ENCODE peak calls at places on chromosomes 5 and 9, in ten cellular contexts. F is sigmoid colon, T is GM12878, Q is stomach, H is HCT116, Z is transverse colon, N is breast epithelium, J is suprapubic skin, S is H1, D is upper lobe of left lung. P is an unnamed sample.

GRCh38 chr5:141883184-141883947 is 5.2 kb upstream of the PCDH1 start:
- DNase-seq in Z (no peak), N (no peak), J (no peak), F (peak), Q (no peak), D (no peak), S (peak), T (no peak), H (no peak), P (no peak)

GRCh38 chr5:4563400-4563799 is 576.7 kb upstream of the ADAMTS16 start:
- DNase-seq in H (no peak), D (no peak), Q (no peak), F (no peak), T (no peak), Z (no peak), S (peak), N (no peak), J (no peak), P (no peak)

GRCh38 chr5:87300744-87301143 is 33.1 kb downstream of the RASA1 start:
- DNase-seq in Q (no peak), T (no peak), F (no peak), N (no peak), H (peak), S (no peak), D (peak), Z (no peak), J (no peak), P (no peak)

GRCh38 chr5:146825033-146825432 is 53.5 kb downstream of the PPP2R2B start:
- DNase-seq in N (no peak), T (no peak), D (no peak), Z (no peak), H (no peak), S (peak), F (no peak), J (no peak), Q (no peak), P (no peak)

GRCh38 chr5:42855811-42856210 is 44.1 kb upstream of the SELENOP start:
- DNase-seq in S (no peak), Q (no peak), N (no peak), F (no peak), D (no peak), J (no peak), Z (no peak), T (no peak), H (no peak), P (no peak)

GRCh38 chr5:155389498-155389897 is 375.9 kb downstream of the KIF4B start:
- DNase-seq in J (no peak), T (no peak), Z (no peak), N (no peak), S (no peak), D (no peak), F (no peak), H (no peak), Q (no peak), P (no peak)

GRCh38 chr5:144711172-144711571 is 540.5 kb downstream of the KCTD16 start:
- DNase-seq in D (no peak), S (no peak), H (no peak), Q (no peak), N (no peak), T (no peak), J (no peak), F (no peak), Z (no peak), P (no peak)

GRCh38 chr5:23411200-23411599 is 96.2 kb upstream of the PRDM9 start:
- DNase-seq in Z (no peak), D (no peak), Q (no peak), T (no peak), F (no peak), H (no peak), J (no peak), N (no peak), S (no peak), P (no peak)

GRCh38 chr5:149680810-149681221 is 49.3 kb upstream of the PPARGC1B start:
- DNase-seq in F (peak), N (no peak), Z (peak), T (peak), H (no peak), J (no peak), S (no peak), Q (no peak), D (peak), P (peak)

DNA sequence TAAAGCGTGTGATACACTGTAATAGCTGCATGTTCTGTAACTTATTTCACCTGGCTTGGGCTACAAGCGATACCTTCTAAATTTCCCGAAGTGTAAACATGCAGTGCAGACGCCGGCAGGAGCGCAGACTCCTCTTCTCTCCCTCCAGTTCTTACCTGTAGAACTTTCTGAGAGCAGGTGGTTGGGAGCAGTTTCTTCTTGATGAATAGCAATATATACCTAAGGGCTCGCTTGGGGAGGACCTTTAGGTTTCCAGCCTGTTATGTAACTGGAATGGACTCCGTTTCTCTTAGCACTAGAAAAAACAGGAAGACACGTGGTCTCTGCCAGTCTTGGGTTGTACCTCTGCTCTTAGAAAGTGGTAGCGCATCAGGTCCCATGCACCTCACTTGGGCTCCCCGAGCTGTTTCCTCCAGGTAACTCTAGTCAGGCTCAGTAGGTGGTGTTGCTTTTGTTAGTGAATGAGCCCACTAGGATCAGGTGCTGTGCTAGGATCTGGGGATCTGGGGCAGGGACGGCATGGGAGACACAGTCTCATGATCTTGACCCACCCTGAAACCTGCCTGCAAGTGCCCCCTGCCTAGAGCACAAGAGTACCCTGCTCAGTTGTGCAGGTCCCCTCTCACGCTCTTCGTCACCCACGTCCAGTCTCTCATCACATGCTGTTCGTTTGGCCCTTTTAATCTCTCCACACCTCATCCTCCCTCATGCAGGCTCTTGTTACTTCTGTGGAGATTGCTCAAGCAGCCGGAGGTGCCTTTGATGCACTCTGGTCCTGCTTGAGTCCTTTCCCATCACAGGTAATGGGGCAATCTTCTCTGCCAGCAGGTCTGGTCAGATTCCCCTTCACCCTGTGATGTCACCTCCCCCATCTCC is 2.8 kb downstream of the TENT4A start:
- DNase-seq in T (no peak), H (no peak), S (no peak), N (no peak), Z (no peak), F (no peak), D (no peak), J (no peak), Q (no peak), P (no peak)
- TF ChIP-seq POLR2A in T (no peak), H (no peak), S (no peak), N (no peak), Z (no peak), F (no peak), D (no peak), J (no peak), Q (no peak), P (no peak)

GRCh38 chr9:90538566-90538965 is 104.1 kb downstream of the DIRAS2 start:
- DNase-seq in F (no peak), S (no peak), Z (no peak), D (no peak), Q (no peak), H (no peak), N (no peak), J (no peak), T (no peak), P (no peak)
- TF ChIP-seq POLR2AphosphoS5 in F (no peak), S (no peak), Z (no peak), D (no peak), Q (no peak), H (no peak), N (no peak), J (no peak), T (no peak), P (no peak)

DNA sequence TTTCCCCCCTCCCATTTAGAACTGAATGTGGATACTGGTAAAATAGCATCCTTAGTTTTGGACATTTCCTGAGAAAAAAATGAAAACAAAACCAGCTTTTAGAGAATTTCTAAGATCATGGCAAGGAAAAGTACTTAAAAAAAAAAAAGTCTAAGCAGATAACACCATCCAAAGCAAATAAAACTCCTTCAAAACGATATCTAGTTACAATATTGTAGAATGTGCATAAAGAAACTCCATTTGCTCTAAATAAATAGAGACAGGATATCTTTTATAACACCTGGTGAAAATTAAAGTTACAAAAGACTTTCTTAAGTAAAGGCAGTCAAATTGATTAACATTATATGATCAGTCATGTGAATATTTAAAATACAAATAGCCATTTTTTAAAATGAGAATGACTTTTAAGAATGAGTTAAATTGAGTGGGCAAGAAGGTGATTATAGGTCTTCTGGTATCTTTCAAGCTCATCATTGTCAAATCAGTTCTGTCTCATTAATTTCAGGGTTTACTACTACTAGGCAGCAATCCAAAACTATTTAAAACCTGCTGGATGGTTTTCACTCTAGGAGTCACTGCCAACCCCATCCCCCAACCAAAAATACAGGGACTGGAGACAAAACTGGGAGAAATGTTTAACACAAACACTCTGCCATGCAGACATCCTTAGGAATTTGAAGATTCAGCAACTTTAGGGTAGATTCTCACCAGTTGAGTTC is 382.6 kb downstream of the ADGRV1 start:
- DNase-seq in S (no peak), T (no peak), F (no peak), Z (no peak), Q (no peak), H (no peak), J (no peak), N (no peak), D (no peak), P (no peak)
- TF ChIP-seq CTCF in S (no peak), T (no peak), F (no peak), Z (no peak), Q (no peak), H (no peak), J (no peak), N (no peak), D (no peak), P (no peak)

DNA sequence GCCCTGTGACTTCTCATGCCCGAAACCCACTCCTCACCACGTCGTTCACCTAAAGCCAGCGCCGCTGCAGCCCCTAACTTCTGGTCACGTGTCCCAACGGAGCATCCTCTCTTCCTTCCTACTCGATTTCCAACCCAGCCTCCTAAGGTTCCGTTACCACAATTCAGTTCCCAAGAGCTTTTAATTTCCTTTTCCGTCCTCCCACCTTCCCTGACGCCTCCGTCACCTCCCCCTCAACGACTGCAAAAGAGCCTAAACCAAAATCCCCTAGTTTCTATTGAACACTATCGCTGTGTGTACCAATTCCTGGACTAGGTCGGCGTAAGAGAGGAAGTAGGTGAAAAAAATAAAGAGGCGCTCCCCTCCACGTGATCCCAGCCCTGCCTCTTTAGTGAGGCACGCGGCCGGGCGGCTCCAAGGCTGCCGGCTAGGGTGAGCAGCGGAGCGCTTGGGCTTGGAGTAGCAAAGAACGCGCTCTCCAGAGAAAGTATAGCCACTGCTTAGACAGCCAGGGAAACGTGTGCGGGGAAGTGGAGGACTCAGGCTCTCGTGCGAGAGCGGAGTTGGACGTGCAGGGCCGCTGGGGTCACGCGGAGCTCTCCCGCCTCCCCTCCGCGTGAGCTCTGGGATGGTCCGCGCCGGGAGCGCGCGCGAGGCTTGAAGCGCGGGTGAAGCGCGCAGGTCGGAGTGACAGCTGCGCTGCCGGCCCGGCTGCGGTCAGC is at the start of the genes CENPP and NOL8:
- DNase-seq in Z (peak), H (peak), F (peak), D (peak), Q (peak), N (peak), S (peak), J (peak), T (peak), P (peak)
- TF ChIP-seq POLR2A in Z (peak), H (peak), F (no peak), D (peak), Q (no peak), N (peak), S (peak), J (no peak), T (peak), P (no peak)

GRCh38 chr9:135341612-135342169 is 137.9 kb upstream of the PPP1R26 start:
- DNase-seq in T (no peak), S (no peak), N (no peak), H (no peak), F (peak), Q (no peak), D (no peak), J (peak), Z (no peak), P (peak)

GRCh38 chr9:135340726-135341475 is 138.7 kb upstream of the PPP1R26 start:
- DNase-seq in N (no peak), T (no peak), Z (no peak), H (no peak), S (no peak), D (no peak), Q (no peak), J (peak), F (peak), P (peak)

GRCh38 chr9:135339378-135339973 is 140.1 kb upstream of the PPP1R26 start:
- DNase-seq in H (no peak), S (no peak), J (peak), Q (no peak), D (peak), N (peak), F (peak), T (no peak), Z (no peak), P (peak)

GRCh38 chr9:135338546-135338945 is 141.0 kb upstream of the PPP1R26 start:
- DNase-seq in S (no peak), T (no peak), Q (peak), H (no peak), N (no peak), Z (no peak), J (peak), F (peak), D (peak), P (peak)

DNA sequence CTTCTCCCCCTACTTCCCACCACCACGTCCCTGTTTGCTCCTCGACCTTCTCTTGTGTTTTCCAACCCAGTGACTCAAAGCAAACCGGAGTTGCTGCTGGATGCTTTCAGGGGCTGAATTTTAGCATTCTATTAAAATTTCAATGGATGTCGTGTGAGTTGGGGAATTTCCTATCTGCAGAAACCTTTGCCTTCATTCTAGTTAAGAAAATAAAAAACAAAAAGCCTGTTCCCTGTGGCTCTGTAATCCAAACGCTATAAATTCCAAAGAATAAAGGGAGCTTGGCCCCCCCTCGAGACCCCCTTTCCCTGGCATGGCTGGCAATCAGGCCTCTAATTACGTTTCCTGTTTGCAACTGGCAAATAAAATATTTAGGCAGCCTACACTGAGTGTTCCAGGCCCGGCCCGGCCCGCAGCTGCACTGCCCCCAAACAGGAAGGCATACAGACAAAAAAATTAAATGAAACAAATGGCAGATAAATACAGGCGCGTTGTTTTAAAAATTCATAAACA is 139.4 kb upstream of the PPP1R26 start:
- DNase-seq in T (no peak), F (no peak), N (peak), D (no peak), J (peak), S (no peak), H (no peak), Z (no peak), Q (no peak), P (no peak)
- TF ChIP-seq POLR2AphosphoS5 in T (no peak), F (no peak), N (no peak), D (no peak), J (no peak), S (no peak), H (no peak), Z (no peak), Q (no peak), P (no peak)